ENCODE peak calls at places on chromosomes 6 and 20, in eight cellular contexts. T is body of pancreas; G is CD8-positive, alpha-beta T cell; J is endodermal cell; C is fibroblast of lung; Q is tibial artery; A is pancreas; Z is IMR-90. O is an unnamed sample. For H3K4me1, the result is how much of the 10 kb centered on the place peaks cover.

GRCh38 chr6:41356838-41357237 is 21.4 kb downstream of the NCR2 start:
- DNase-seq in G (no peak), J (no peak), A (no peak), T (no peak), C (no peak), Z (no peak), Q (no peak), O (no peak)

GRCh38 chr6:44064089-44064947 is 62.9 kb downstream of the MRPL14 start:
- DNase-seq in T (peak), G (no peak), J (no peak), C (peak), A (peak), Q (peak), Z (peak), O (peak)

GRCh38 chr20:50335105-50335504 is 144.5 kb downstream of the CEBPB start:
- DNase-seq in C (peak), Q (no peak), A (no peak), Z (peak), T (peak), J (peak), G (no peak), O (no peak)

GRCh38 chr6:36682328-36683144 is 4.0 kb downstream of the CDKN1A start:
- DNase-seq in G (no peak), Q (no peak), A (peak), C (no peak), J (no peak), T (peak), Z (no peak), O (peak)

GRCh38 chr6:154638369-154638768 is 94.8 kb upstream of the SCAF8 start:
- DNase-seq in T (no peak), Z (peak), G (no peak), Q (no peak), A (no peak), C (peak), J (no peak), O (no peak)

GRCh38 chr20:37377346-37378081 is 31.6 kb downstream of the SRC start:
- DNase-seq in Q (no peak), C (no peak), A (no peak), T (no peak), Z (no peak), G (no peak), J (peak), O (no peak)

GRCh38 chr6:137867685-137868509 is 838 bp downstream of the TNFAIP3 start:
- DNase-seq in Q (no peak), C (no peak), J (peak), T (peak), A (peak), Z (peak), G (no peak), O (peak)

GRCh38 chr6:151806757-151807512 is 547 bp upstream of the ESR1 start:
- DNase-seq in G (no peak), Q (no peak), T (no peak), J (no peak), A (no peak), Z (no peak), C (peak), O (no peak)

GRCh38 chr6:139605350-139605749 is 230.9 kb upstream of the CITED2 start:
- DNase-seq in J (no peak), C (peak), Q (peak), A (no peak), Z (peak), G (no peak), T (no peak), O (no peak)

GRCh38 chr6:81792826-81793225 is 40.3 kb upstream of the TENT5A start:
- DNase-seq in C (peak), G (no peak), Z (no peak), Q (no peak), A (no peak), T (no peak), J (no peak), O (no peak)

GRCh38 chr20:6623989-6624388 is 143.5 kb upstream of the BMP2 start:
- DNase-seq in A (no peak), C (no peak), Q (no peak), Z (no peak), T (no peak), J (peak), G (no peak), O (no peak)

GRCh38 chr20:6632187-6632586 is 135.3 kb upstream of the BMP2 start:
- DNase-seq in Q (no peak), T (peak), A (no peak), G (no peak), J (no peak), Z (no peak), C (peak), O (peak)

GRCh38 chr20:6626805-6627204 is 140.7 kb upstream of the BMP2 start:
- DNase-seq in T (no peak), J (peak), C (no peak), Q (no peak), G (no peak), Z (no peak), A (no peak), O (no peak)

GRCh38 chr20:6630494-6630893 is 137.0 kb upstream of the BMP2 start:
- DNase-seq in Z (no peak), A (no peak), J (no peak), T (peak), Q (no peak), G (no peak), C (peak), O (no peak)

DNA sequence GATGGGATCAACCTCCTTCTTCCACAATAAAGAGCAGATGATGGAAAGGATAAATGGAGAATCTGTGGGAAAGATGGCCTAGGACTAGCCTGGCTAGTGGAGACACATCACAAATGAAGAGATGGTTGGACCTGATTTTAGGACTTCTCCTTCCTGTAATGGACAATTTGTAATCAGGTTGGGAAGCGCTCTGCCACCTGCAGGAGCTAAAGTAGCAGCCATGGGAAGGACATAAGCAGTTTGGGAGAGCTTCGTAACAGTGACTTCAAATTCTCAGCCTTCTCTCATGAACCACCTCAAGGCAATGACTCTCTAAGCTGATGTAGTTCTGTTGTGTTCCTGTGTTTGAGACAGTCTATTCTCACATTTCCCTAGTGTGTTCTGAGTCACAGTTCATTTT is 137.9 kb upstream of the BMP2 start:
- DNase-seq in Q (no peak), G (no peak), J (no peak), C (no peak), A (no peak), T (no peak), Z (no peak), O (no peak)
- TF ChIP-seq CTCF in Q (no peak), G (no peak), J (peak), C (no peak), A (no peak), T (no peak), Z (no peak), O (no peak)

DNA sequence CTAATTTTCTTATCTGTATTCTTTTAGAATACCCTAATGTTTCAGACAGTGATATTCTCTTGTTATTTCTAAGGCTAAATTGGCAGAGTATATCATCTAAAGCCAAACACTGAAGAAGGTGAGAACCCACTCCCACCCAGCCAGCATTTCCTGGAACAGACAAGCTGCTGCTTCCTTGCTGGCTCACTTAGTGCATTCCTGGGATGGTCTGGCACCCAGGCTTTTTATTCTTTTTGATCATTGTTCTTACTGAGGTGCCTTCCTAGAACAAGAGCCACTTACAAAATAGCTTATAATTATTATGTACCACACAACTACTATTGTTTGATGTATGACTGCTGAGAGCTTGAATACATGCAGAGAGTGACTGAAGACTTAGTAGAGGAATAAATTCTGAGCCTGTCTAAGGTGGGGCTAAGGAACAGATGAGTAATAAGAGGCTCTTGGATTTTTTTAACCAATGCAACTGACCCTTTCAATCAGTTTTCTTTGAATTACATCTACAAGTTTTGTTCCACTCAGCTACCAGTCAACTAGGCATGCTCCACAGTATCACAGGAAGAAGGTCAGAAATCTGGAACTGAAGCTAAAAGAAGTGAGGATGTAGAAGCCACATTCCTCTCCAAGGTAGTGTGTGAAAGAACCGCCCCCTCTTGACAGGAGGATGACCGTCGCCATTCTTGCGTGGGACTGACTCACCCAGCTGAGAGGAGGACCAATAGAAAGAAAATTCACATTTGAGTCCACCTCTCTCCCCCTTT is 30.1 kb downstream of the PRPH2 start:
- DNase-seq in T (no peak), J (no peak), A (no peak), C (peak), G (no peak), Z (peak), Q (no peak), O (no peak)
- H3K27ac ChIP-seq in T (peak), J (no peak), A (no peak), C (peak), G (no peak), Z (no peak), Q (peak), O (peak)

DNA sequence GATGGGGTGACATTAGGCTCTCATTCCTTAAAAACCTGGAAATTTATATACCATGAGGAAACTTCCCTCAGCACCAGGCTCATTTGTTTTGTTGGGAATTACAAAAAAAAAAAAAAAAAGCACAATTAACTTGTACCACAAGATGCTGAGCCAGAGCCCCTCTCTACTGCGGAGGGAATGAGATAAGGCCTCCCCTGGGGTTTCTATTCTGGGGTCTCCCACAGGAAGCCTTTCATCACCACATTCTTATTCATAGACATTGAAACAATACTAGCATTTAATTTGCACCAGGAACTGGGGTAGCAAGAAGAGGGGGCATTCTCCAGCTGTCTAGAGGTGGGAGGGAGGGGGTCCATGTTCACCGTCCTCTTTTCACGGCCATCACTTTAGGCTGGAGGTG is 23.0 kb upstream of the RPS6KA2 start:
- DNase-seq in G (no peak), Z (no peak), A (no peak), J (no peak), C (no peak), T (no peak), Q (no peak), O (no peak)
- H3K4me1 ChIP-seq in G (under half), Z (under half), A (under half), J (under half), C (under half), T (under half), Q (under half), O (under half)

DNA sequence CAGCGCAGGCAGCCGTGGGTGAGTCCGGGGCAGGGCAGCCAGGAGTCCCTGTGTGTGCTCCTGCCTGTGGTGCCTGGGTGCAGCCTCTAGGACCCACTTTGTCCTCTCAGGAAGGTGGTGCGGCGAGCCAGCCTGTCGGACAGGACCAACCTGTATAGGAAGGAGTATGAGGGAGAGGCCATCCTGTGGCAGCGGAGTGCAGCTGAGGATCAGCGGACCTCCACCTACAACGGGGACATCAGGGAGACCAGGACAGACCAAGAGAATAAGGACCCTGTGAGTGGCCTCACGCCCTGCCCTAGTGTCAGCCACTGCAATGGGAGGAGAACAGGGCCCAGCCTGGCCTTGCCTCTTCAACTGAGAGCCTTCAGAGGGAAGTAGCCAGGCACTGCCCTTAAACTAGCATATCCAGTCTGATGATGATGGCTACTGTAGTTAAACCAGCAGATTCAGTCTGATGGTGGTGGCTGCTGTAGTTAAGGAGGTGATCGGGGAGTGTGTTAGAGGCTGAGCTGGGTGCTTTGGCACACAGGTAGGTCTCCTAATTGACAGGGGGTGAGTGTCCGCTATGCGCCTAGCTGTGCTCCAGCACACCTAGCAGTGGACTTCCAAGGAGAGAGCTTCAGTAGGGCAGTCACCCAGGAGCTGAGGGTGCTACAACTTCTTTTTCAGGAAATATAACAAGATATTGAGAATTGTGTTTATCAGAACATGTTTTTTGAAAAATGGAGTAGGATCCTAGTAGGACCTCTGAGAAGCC is 18.1 kb upstream of the FAM83D start:
- DNase-seq in J (no peak), C (no peak), T (no peak), G (no peak), A (no peak), Z (no peak), Q (no peak), O (no peak)
- TF ChIP-seq CTCF in J (no peak), C (no peak), T (no peak), G (no peak), A (no peak), Z (no peak), Q (no peak), O (no peak)

DNA sequence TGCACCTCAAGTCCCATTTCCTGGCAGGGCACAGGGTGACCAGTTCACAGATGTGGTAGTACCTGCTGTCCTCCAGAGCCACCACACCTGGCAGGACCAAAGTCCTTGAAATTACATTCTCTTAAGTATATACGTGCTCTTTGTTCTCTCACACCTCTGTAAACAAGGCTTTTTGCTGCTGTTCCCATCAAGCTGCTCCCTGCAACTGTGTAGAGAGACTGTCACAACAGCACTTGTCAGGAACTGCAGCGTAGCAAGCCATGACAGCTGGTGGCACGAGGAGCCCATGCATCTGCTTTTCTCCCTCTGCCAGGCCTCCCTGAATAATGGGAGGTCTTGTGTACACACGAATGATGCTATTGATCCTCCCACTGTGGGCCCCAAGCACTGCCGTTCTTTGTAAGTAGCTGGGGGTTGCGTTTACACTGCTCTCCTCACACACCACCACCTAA is 431.8 kb downstream of the CD83 start:
- DNase-seq in T (peak), G (no peak), J (no peak), A (no peak), C (no peak), Q (no peak), Z (no peak), O (no peak)
- H3K27ac ChIP-seq in T (no peak), G (no peak), J (no peak), A (no peak), C (no peak), Q (no peak), Z (no peak), O (no peak)

GRCh38 chr6:30043744-30044143 is 17.3 kb upstream of the POLR1H start:
- DNase-seq in A (no peak), G (no peak), C (no peak), T (no peak), J (no peak), Z (no peak), Q (no peak), O (no peak)

GRCh38 chr6:30041821-30042220 is 19.2 kb upstream of the POLR1H start:
- DNase-seq in T (no peak), A (no peak), J (no peak), Z (no peak), G (no peak), C (no peak), Q (no peak), O (no peak)

GRCh38 chr6:30042476-30042875 is 18.6 kb upstream of the POLR1H start:
- DNase-seq in T (no peak), A (no peak), Q (no peak), C (no peak), Z (no peak), G (no peak), J (no peak), O (no peak)

GRCh38 chr6:30041221-30041620 is 19.8 kb upstream of the POLR1H start:
- DNase-seq in J (no peak), Z (no peak), A (no peak), G (no peak), Q (no peak), C (no peak), T (no peak), O (no peak)

GRCh38 chr6:30042914-30043313 is 18.2 kb upstream of the POLR1H start:
- DNase-seq in J (no peak), Z (no peak), C (no peak), G (no peak), Q (no peak), T (no peak), A (no peak), O (no peak)
- H3K4me1 ChIP-seq in J (under half), Z (under half), C (under half), G (under half), Q (under half), T (under half), A (under half), O (under half)

DNA sequence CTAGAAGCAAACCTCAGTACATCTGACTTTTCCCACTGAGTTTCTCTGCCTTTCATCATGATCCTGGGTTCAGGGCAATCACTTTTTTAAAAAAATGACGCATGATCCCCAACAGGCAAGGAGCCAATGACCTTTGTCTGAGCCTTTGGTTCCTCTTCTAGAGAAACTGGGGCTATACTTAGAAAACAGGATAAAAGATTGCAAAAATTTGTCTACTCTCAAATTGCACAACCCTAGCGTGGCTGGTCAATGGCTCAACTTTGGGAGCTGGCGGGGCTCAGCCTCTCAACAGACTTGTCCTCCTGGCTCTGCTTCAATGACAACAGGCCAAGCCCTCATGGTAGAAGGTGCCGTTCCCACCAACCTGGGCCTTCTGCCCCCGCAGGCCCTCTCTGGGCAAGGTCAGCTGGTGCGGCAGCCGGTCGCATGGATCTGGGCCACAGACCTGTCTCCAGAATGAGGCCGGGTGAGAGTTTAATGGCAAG is 48.7 kb downstream of the PDYN start:
- DNase-seq in T (peak), C (no peak), Z (no peak), Q (peak), A (peak), J (no peak), G (no peak), O (peak)
- TF ChIP-seq CTCF in T (no peak), C (no peak), Z (no peak), Q (no peak), A (no peak), J (no peak), G (no peak), O (no peak)

GRCh38 chr20:5264807-5265206 is 51.9 kb downstream of the PROKR2 start:
- DNase-seq in A (no peak), Q (no peak), G (no peak), Z (no peak), J (no peak), C (no peak), T (no peak), O (no peak)
- H3K27ac ChIP-seq in A (no peak), Q (no peak), G (no peak), Z (no peak), J (no peak), C (no peak), T (no peak), O (no peak)

GRCh38 chr6:127496471-127496870 is 22.7 kb downstream of the MTCL3 start:
- DNase-seq in A (no peak), Q (no peak), T (no peak), J (no peak), Z (peak), G (no peak), C (no peak), O (no peak)

GRCh38 chr6:127489248-127489647 is 29.9 kb downstream of the MTCL3 start:
- DNase-seq in Z (no peak), Q (no peak), J (no peak), T (no peak), C (no peak), A (no peak), G (no peak), O (no peak)

DNA sequence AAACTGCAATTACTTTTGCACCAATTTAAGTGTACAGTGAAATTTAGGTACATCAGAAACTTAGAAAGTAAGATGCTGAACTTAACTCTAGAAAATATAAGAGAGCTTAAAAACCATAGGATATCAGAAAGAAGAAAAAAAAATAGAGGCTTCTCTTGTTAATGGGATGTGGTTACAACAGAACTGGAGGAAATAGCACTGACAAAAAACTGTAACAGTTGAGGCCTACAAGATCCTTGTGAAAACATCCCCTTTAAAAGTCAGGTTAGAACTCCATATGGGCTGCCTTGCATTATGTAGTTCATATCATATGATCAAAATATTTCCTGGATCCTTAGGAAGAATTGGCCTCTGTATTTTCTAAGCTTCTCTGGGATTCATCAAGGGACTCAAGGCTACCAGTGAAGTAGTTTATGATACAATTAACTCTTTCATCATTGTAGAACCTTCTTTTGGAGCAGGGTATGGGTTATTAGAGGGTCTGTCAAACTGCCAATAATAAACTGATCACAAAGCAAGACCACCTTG is 24.8 kb downstream of the MTCL3 start:
- DNase-seq in J (no peak), T (no peak), Z (no peak), Q (no peak), A (no peak), C (no peak), G (no peak), O (no peak)
- H3K4me1 ChIP-seq in J (under half), T (under half), Z (under half), Q (under half), A (under half), C (under half), G (under half), O (under half)

GRCh38 chr6:34437644-34437970 is 11.7 kb upstream of the RPS10 start:
- DNase-seq in Q (no peak), J (no peak), G (no peak), T (no peak), C (no peak), Z (no peak), A (no peak), O (no peak)

GRCh38 chr6:34439442-34439841 is 13.6 kb upstream of the RPS10 start:
- DNase-seq in T (no peak), Q (no peak), J (no peak), Z (no peak), C (no peak), A (no peak), G (no peak), O (no peak)

GRCh38 chr6:34436803-34437643 is 11.2 kb upstream of the RPS10 start:
- DNase-seq in A (no peak), T (no peak), C (no peak), Q (no peak), J (no peak), Z (no peak), G (no peak), O (no peak)

GRCh38 chr6:34441526-34441925 is 15.7 kb upstream of the RPS10 start:
- DNase-seq in T (no peak), G (no peak), Q (no peak), Z (no peak), A (no peak), J (no peak), C (no peak), O (no peak)

GRCh38 chr6:34438705-34439104 is 12.8 kb upstream of the RPS10 start:
- DNase-seq in Z (no peak), C (no peak), Q (no peak), A (no peak), J (no peak), G (no peak), T (no peak), O (no peak)
- TF ChIP-seq CTCF in Z (no peak), C (no peak), Q (no peak), A (no peak), J (no peak), G (no peak), T (no peak), O (no peak)